ENCODE peak calls at places on chromosomes 7 and 10, in five cellular contexts. One of them, this sample, is unnamed.
A peak's percentile ranks its signal among the peaks of the same experiment; 100 is the strongest.

GRCh38 chr10:103241262-103242011 is 4.2 kb upstream of the RPEL1 start:
- DNase-seq in lower leg skin: peak; percentile 49
- DNase-seq in NCI-H1092: no peak
- DNase-seq in body of pancreas: peak; percentile 77
- DNase-seq in AG04449: no peak
- DNase-seq in this sample: no peak

GRCh38 chr7:30646154-30646553 is 36.1 kb downstream of the CRHR2 start:
- DNase-seq in NCI-H1092: no peak
- DNase-seq in AG04449: no peak
- DNase-seq in body of pancreas: no peak
- DNase-seq in lower leg skin: peak; percentile 3
- DNase-seq in this sample: no peak

GRCh38 chr7:136348142-136348541 is 371.0 kb upstream of the MTPN start:
- DNase-seq in AG04449: no peak
- DNase-seq in NCI-H1092: no peak
- DNase-seq in body of pancreas: no peak
- DNase-seq in lower leg skin: no peak
- DNase-seq in this sample: no peak

GRCh38 chr10:97058521-97058920 is 127.2 kb downstream of the SLIT1 start:
- DNase-seq in AG04449: no peak
- DNase-seq in body of pancreas: no peak
- DNase-seq in lower leg skin: no peak
- DNase-seq in NCI-H1092: peak; percentile 6
- DNase-seq in this sample: no peak

GRCh38 chr7:2808891-2809660 is 35.0 kb downstream of the GNA12 start:
- DNase-seq in NCI-H1092: no peak
- DNase-seq in AG04449: no peak
- DNase-seq in body of pancreas: no peak
- DNase-seq in lower leg skin: no peak
- DNase-seq in this sample: no peak

GRCh38 chr10:63671317-63671937 is 150.2 kb downstream of the REEP3 start:
- DNase-seq in NCI-H1092: peak; percentile 33
- DNase-seq in body of pancreas: no peak
- DNase-seq in lower leg skin: no peak
- DNase-seq in AG04449: peak; percentile 42
- DNase-seq in this sample: peak; percentile 44

GRCh38 chr7:2775376-2775775 is 68.7 kb downstream of the GNA12 start:
- DNase-seq in NCI-H1092: no peak
- DNase-seq in AG04449: no peak
- DNase-seq in body of pancreas: no peak
- DNase-seq in lower leg skin: no peak
- DNase-seq in this sample: no peak

GRCh38 chr7:69896100-69896499 is 297.8 kb downstream of the AUTS2 start:
- DNase-seq in NCI-H1092: no peak
- DNase-seq in lower leg skin: no peak
- DNase-seq in body of pancreas: no peak
- DNase-seq in AG04449: no peak
- DNase-seq in this sample: no peak

GRCh38 chr7:2923886-2924574 is 79.9 kb upstream of the GNA12 start:
- DNase-seq in lower leg skin: no peak
- DNase-seq in body of pancreas: no peak
- DNase-seq in NCI-H1092: no peak
- DNase-seq in AG04449: no peak
- DNase-seq in this sample: no peak

GRCh38 chr7:11625669-11626068 is 206.3 kb downstream of the THSD7A start:
- DNase-seq in lower leg skin: no peak
- DNase-seq in AG04449: no peak
- DNase-seq in NCI-H1092: no peak
- DNase-seq in body of pancreas: peak; percentile 11
- DNase-seq in this sample: no peak

GRCh38 chr10:28179490-28180099 is 123.3 kb downstream of the MPP7 start:
- DNase-seq in lower leg skin: no peak
- DNase-seq in body of pancreas: peak; percentile 28
- DNase-seq in NCI-H1092: peak; percentile 27
- DNase-seq in AG04449: no peak
- DNase-seq in this sample: peak; percentile 35

GRCh38 chr10:99784025-99784730 is 1.7 kb downstream of the ABCC2 start:
- DNase-seq in lower leg skin: peak; percentile 22
- DNase-seq in NCI-H1092: no peak
- DNase-seq in body of pancreas: peak; percentile 26
- DNase-seq in AG04449: peak; percentile 53
- DNase-seq in this sample: no peak

GRCh38 chr10:78656815-78657621 is 411.7 kb upstream of the ZMIZ1 start:
- DNase-seq in AG04449: no peak
- DNase-seq in NCI-H1092: peak; percentile 14
- DNase-seq in lower leg skin: no peak
- DNase-seq in body of pancreas: no peak
- DNase-seq in this sample: no peak

GRCh38 chr7:149565096-149565382 is 67.4 kb upstream of the ZNF746 start:
- DNase-seq in lower leg skin: no peak
- DNase-seq in AG04449: no peak
- DNase-seq in body of pancreas: no peak
- DNase-seq in NCI-H1092: no peak
- DNase-seq in this sample: no peak

GRCh38 chr7:10973061-10973941 is at the start of gene PHF14:
- DNase-seq in lower leg skin: peak; percentile 95
- DNase-seq in NCI-H1092: peak; percentile 99
- DNase-seq in AG04449: peak; percentile 52
- DNase-seq in body of pancreas: peak; percentile 98
- DNase-seq in this sample: peak; percentile 88

GRCh38 chr7:42065942-42066341 is 171.1 kb downstream of the GLI3 start:
- DNase-seq in AG04449: no peak
- DNase-seq in NCI-H1092: no peak
- DNase-seq in lower leg skin: no peak
- DNase-seq in body of pancreas: no peak
- DNase-seq in this sample: no peak

GRCh38 chr10:94173594-94173993 is 179.9 kb downstream of the PLCE1 start:
- DNase-seq in body of pancreas: no peak
- DNase-seq in AG04449: no peak
- DNase-seq in NCI-H1092: no peak
- DNase-seq in lower leg skin: no peak
- DNase-seq in this sample: no peak

GRCh38 chr10:81002382-81002781 is 464.7 kb downstream of the SH2D4B start:
- DNase-seq in AG04449: no peak
- DNase-seq in lower leg skin: no peak
- DNase-seq in body of pancreas: no peak
- DNase-seq in NCI-H1092: no peak
- DNase-seq in this sample: no peak

GRCh38 chr10:84196083-84196482 is 1.7 kb downstream of the CDHR1 start:
- DNase-seq in AG04449: no peak
- DNase-seq in body of pancreas: no peak
- DNase-seq in NCI-H1092: peak; percentile 69
- DNase-seq in lower leg skin: no peak
- DNase-seq in this sample: no peak

GRCh38 chr7:113113912-113114311 is 4.4 kb downstream of the SMIM30 start:
- DNase-seq in NCI-H1092: no peak
- DNase-seq in body of pancreas: no peak
- DNase-seq in AG04449: no peak
- DNase-seq in lower leg skin: no peak
- DNase-seq in this sample: no peak

GRCh38 chr10:96910488-96911395 is 78.6 kb downstream of the LCOR start:
- DNase-seq in NCI-H1092: no peak
- DNase-seq in body of pancreas: peak; percentile 15
- DNase-seq in AG04449: no peak
- DNase-seq in lower leg skin: no peak
- DNase-seq in this sample: peak; percentile 11

GRCh38 chr10:9024210-9024609 is 969.7 kb downstream of the GATA3 start:
- DNase-seq in lower leg skin: no peak
- DNase-seq in body of pancreas: no peak
- DNase-seq in NCI-H1092: no peak
- DNase-seq in AG04449: no peak
- DNase-seq in this sample: no peak

GRCh38 chr7:20447021-20447420 is 116.3 kb downstream of the ITGB8 start:
- DNase-seq in lower leg skin: no peak
- DNase-seq in body of pancreas: no peak
- DNase-seq in AG04449: no peak
- DNase-seq in NCI-H1092: no peak
- DNase-seq in this sample: no peak

GRCh38 chr10:102782698-102783540 is 39.2 kb downstream of the WBP1L start:
- DNase-seq in body of pancreas: peak; percentile 60
- DNase-seq in AG04449: peak; percentile 61
- DNase-seq in lower leg skin: peak; percentile 76
- DNase-seq in NCI-H1092: no peak
- DNase-seq in this sample: no peak

GRCh38 chr10:74975758-74976157 is 135.7 kb upstream of the SAMD8 start:
- DNase-seq in NCI-H1092: no peak
- DNase-seq in AG04449: no peak
- DNase-seq in body of pancreas: no peak
- DNase-seq in lower leg skin: no peak
- DNase-seq in this sample: no peak

GRCh38 chr7:41463770-41464470 is 239.0 kb downstream of the INHBA start:
- DNase-seq in body of pancreas: no peak
- DNase-seq in lower leg skin: no peak
- DNase-seq in NCI-H1092: no peak
- DNase-seq in AG04449: no peak
- DNase-seq in this sample: no peak

GRCh38 chr10:89392974-89393373 is 551 bp downstream of the IFIT1 start:
- DNase-seq in NCI-H1092: no peak
- DNase-seq in AG04449: peak; percentile 77
- DNase-seq in lower leg skin: peak; percentile 47
- DNase-seq in body of pancreas: peak; percentile 48
- DNase-seq in this sample: no peak

GRCh38 chr10:49289480-49289879 is 9.5 kb upstream of the C10orf71 start:
- DNase-seq in body of pancreas: no peak
- DNase-seq in lower leg skin: no peak
- DNase-seq in AG04449: no peak
- DNase-seq in NCI-H1092: no peak
- DNase-seq in this sample: no peak

GRCh38 chr7:20441346-20441745 is 110.6 kb downstream of the ITGB8 start:
- DNase-seq in lower leg skin: no peak
- DNase-seq in NCI-H1092: no peak
- DNase-seq in AG04449: no peak
- DNase-seq in body of pancreas: no peak
- DNase-seq in this sample: no peak

GRCh38 chr7:128105228-128106022 is 74.2 kb upstream of the LRRC4 start:
- DNase-seq in body of pancreas: no peak
- DNase-seq in NCI-H1092: no peak
- DNase-seq in lower leg skin: no peak
- DNase-seq in AG04449: no peak
- DNase-seq in this sample: no peak

GRCh38 chr10:103780242-103781149 is 74.9 kb downstream of the SH3PXD2A start:
- DNase-seq in AG04449: no peak
- DNase-seq in body of pancreas: no peak
- DNase-seq in lower leg skin: peak; percentile 58
- DNase-seq in NCI-H1092: no peak
- DNase-seq in this sample: no peak

GRCh38 chr7:34019431-34019830 is 114.1 kb downstream of the BMPER start:
- DNase-seq in NCI-H1092: no peak
- DNase-seq in body of pancreas: no peak
- DNase-seq in lower leg skin: no peak
- DNase-seq in AG04449: no peak
- DNase-seq in this sample: no peak

GRCh38 chr7:1579481-1580421 is 9.9 kb upstream of the PSMG3 start:
- DNase-seq in body of pancreas: peak; percentile 63
- DNase-seq in lower leg skin: no peak
- DNase-seq in AG04449: no peak
- DNase-seq in NCI-H1092: peak; percentile 36
- DNase-seq in this sample: peak; percentile 71

GRCh38 chr7:116799912-116800311 is 62.5 kb upstream of the CAPZA2 start:
- DNase-seq in NCI-H1092: no peak
- DNase-seq in AG04449: no peak
- DNase-seq in lower leg skin: no peak
- DNase-seq in body of pancreas: no peak
- DNase-seq in this sample: no peak

GRCh38 chr7:79132844-79133451 is 320.5 kb downstream of the MAGI2 start:
- DNase-seq in NCI-H1092: no peak
- DNase-seq in AG04449: no peak
- DNase-seq in body of pancreas: no peak
- DNase-seq in lower leg skin: no peak
- DNase-seq in this sample: no peak

GRCh38 chr10:95761939-95762492 is 6.1 kb downstream of the ENTPD1 start:
- DNase-seq in body of pancreas: no peak
- DNase-seq in lower leg skin: no peak
- DNase-seq in AG04449: no peak
- DNase-seq in NCI-H1092: no peak
- DNase-seq in this sample: no peak

GRCh38 chr10:68153473-68154210 is 44.4 kb downstream of the MYPN start:
- DNase-seq in NCI-H1092: no peak
- DNase-seq in lower leg skin: peak; percentile 21
- DNase-seq in body of pancreas: peak; percentile 62
- DNase-seq in AG04449: peak; percentile 97
- DNase-seq in this sample: no peak